ENCODE peak calls at places on chromosomes 7 and 10, in ten cellular contexts. Z is GM23338, G is left lung, M is GM13977, A is thoracic aorta, B is ovary, J is MCF 10A, X is lung, C is mucosa of descending colon, T is uterus. O is an unnamed sample.

GRCh38 chr10:132421377-132422168 is 24.6 kb downstream of the PWWP2B start:
- DNase-seq in G (peak), M (peak), T (peak), J (peak), X (peak), Z (no peak), C (peak), A (peak), B (peak), O (no peak)

GRCh38 chr10:26759008-26759407 is 61.5 kb downstream of the PDSS1 start:
- DNase-seq in C (no peak), G (no peak), M (no peak), X (no peak), Z (peak), T (no peak), A (no peak), J (no peak), B (no peak), O (no peak)

GRCh38 chr10:59465089-59465488 is 102.7 kb upstream of the FAM13C start:
- DNase-seq in X (no peak), Z (peak), G (no peak), B (no peak), A (no peak), J (peak), C (peak), M (no peak), T (no peak), O (no peak)

GRCh38 chr10:102245932-102246251 is 560 bp downstream of the GBF1 start:
- DNase-seq in M (no peak), G (no peak), J (no peak), Z (no peak), A (no peak), B (no peak), X (no peak), T (no peak), C (no peak), O (no peak)

GRCh38 chr7:94639384-94639783 is 16.5 kb downstream of the SGCE start:
- DNase-seq in G (no peak), C (no peak), A (no peak), Z (no peak), B (no peak), M (no peak), X (no peak), T (no peak), J (no peak), O (no peak)

GRCh38 chr10:113080061-113080460 is 130.0 kb downstream of the TCF7L2 start:
- DNase-seq in T (no peak), A (no peak), B (no peak), C (no peak), G (no peak), J (no peak), M (no peak), Z (no peak), X (no peak), O (no peak)

GRCh38 chr7:110676785-110677184 is 414.1 kb upstream of the LRRN3 start:
- DNase-seq in Z (no peak), M (no peak), J (no peak), X (no peak), C (no peak), A (no peak), G (no peak), B (no peak), T (no peak), O (no peak)

GRCh38 chr7:47771301-47771989 is 176.8 kb downstream of the PKD1L1 start:
- DNase-seq in X (no peak), B (no peak), G (no peak), M (no peak), T (no peak), A (peak), Z (no peak), J (peak), C (no peak), O (no peak)

GRCh38 chr10:73414230-73414981 is 548 bp upstream of the ANXA7 start:
- DNase-seq in G (no peak), B (no peak), M (no peak), Z (peak), T (no peak), J (peak), A (no peak), X (no peak), C (peak), O (no peak)

GRCh38 chr10:3255086-3255485 is 82.5 kb upstream of the PITRM1 start:
- DNase-seq in X (no peak), B (no peak), Z (no peak), T (no peak), G (no peak), A (no peak), C (peak), M (no peak), J (no peak), O (no peak)

GRCh38 chr7:156819733-156820295 is 73.2 kb downstream of the LMBR1 start:
- DNase-seq in J (no peak), A (no peak), G (no peak), M (no peak), Z (no peak), B (no peak), C (no peak), X (no peak), T (no peak), O (no peak)

GRCh38 chr10:48740023-48740707 is 55.5 kb downstream of the WDFY4 start:
- DNase-seq in M (no peak), A (no peak), B (no peak), C (no peak), X (no peak), G (no peak), T (no peak), J (no peak), Z (no peak), O (no peak)

GRCh38 chr10:63681965-63682704 is 160.9 kb downstream of the REEP3 start:
- DNase-seq in A (peak), Z (no peak), C (no peak), B (peak), X (no peak), G (no peak), T (peak), M (no peak), J (peak), O (no peak)

GRCh38 chr7:47361229-47361628 is 220.7 kb downstream of the TNS3 start:
- DNase-seq in Z (no peak), M (no peak), G (no peak), X (no peak), J (peak), A (no peak), B (no peak), T (no peak), C (no peak), O (no peak)

GRCh38 chr7:85021090-85021704 is 165.7 kb downstream of the SEMA3D start:
- DNase-seq in G (no peak), Z (peak), C (no peak), X (no peak), M (no peak), J (peak), A (no peak), B (no peak), T (no peak), O (no peak)

GRCh38 chr7:86937499-86937898 is 122.0 kb downstream of the ELAPOR2 start:
- DNase-seq in M (no peak), A (no peak), X (no peak), J (no peak), T (no peak), B (no peak), C (no peak), G (no peak), Z (no peak), O (no peak)

GRCh38 chr7:40482794-40483374 is 348.1 kb downstream of the SUGCT start:
- DNase-seq in Z (no peak), G (no peak), J (no peak), C (no peak), A (no peak), M (no peak), B (no peak), X (no peak), T (no peak), O (no peak)

GRCh38 chr7:71021049-71021448 is 110.9 kb upstream of the GALNT17 start:
- DNase-seq in G (no peak), X (no peak), J (no peak), M (no peak), T (no peak), C (no peak), B (no peak), Z (no peak), A (no peak), O (no peak)

GRCh38 chr10:131934769-131935168 is 34.0 kb downstream of the PPP2R2D start:
- DNase-seq in G (no peak), T (no peak), X (no peak), Z (no peak), B (no peak), C (no peak), J (no peak), M (no peak), A (no peak), O (no peak)

GRCh38 chr7:55048221-55048859 is 29.5 kb downstream of the EGFR start:
- DNase-seq in Z (no peak), M (no peak), B (no peak), G (no peak), A (no peak), C (peak), T (no peak), J (peak), X (no peak), O (no peak)

GRCh38 chr7:26958834-26959233 is 94.4 kb upstream of the SKAP2 start:
- DNase-seq in X (no peak), C (no peak), G (no peak), A (no peak), T (no peak), J (peak), B (no peak), M (no peak), Z (no peak), O (no peak)

GRCh38 chr10:58291538-58292174 is 22.7 kb downstream of the CISD1 start:
- DNase-seq in C (peak), Z (peak), B (no peak), T (no peak), M (peak), G (no peak), A (no peak), J (peak), X (no peak), O (no peak)

GRCh38 chr7:117871778-117872538 is 1.3 kb downstream of the CTTNBP2 start:
- DNase-seq in C (peak), Z (peak), J (no peak), M (peak), B (peak), X (no peak), G (no peak), T (peak), A (no peak), O (no peak)

GRCh38 chr7:2658941-2659340 is 27.2 kb downstream of the TTYH3 start:
- DNase-seq in G (no peak), B (no peak), J (no peak), T (no peak), X (no peak), C (no peak), M (no peak), Z (no peak), A (no peak), O (no peak)

GRCh38 chr10:784377-784758 is 94.9 kb upstream of the DIP2C start:
- DNase-seq in G (peak), A (no peak), T (no peak), C (no peak), J (no peak), B (no peak), M (peak), X (no peak), Z (peak), O (no peak)

GRCh38 chr10:31926765-31927596 is 1.6 kb downstream of the ARHGAP12 start:
- DNase-seq in Z (no peak), X (no peak), J (no peak), A (no peak), B (no peak), T (no peak), M (no peak), C (peak), G (no peak), O (no peak)

GRCh38 chr7:8192897-8193296 is 69.1 kb downstream of the ICA1 start:
- DNase-seq in T (no peak), J (no peak), Z (no peak), X (no peak), A (no peak), G (no peak), C (no peak), B (no peak), M (no peak), O (no peak)

GRCh38 chr7:8185907-8186306 is 76.1 kb downstream of the ICA1 start:
- DNase-seq in Z (no peak), G (no peak), B (no peak), J (no peak), T (no peak), M (no peak), X (no peak), C (no peak), A (no peak), O (no peak)

GRCh38 chr7:8189615-8190014 is 72.4 kb downstream of the ICA1 start:
- DNase-seq in G (no peak), B (no peak), C (no peak), A (no peak), M (no peak), X (no peak), J (no peak), T (no peak), Z (peak), O (no peak)

DNA sequence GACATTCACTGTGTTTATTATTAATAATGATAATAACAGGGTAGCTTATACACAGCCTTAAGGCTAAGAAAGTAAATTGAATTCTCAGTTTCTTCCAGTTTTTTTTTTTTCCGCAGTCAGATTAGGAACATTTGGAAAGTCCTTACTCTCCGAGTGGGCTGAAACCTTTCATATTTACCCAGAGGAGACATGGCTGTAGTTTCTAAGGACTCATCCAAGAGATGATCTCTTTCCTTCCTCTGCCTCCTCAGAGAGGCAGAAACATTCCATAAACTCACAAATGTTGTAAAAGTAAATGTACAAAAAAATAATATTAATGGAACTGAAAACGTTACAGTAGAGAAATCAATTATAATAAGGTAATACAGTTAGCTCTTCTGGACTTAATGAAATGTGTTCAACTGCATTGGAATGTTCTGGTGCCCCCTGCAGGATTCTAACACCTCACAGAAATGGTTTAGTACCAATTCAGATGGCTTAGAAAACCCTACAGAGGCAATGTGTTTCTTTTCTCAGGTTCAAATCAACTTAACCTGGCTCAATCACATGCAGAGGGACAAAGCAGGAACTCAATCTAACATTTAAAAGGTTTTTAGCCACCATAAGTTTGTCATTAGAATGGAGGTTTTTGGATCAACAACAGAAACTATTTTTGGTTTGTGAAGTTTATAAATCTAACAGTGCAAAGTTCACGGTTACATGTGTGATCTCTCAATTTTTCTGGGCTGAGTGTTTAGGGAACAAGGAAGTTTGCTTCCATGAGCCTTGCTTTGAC is 71.7 kb downstream of the ICA1 start:
- DNase-seq in C (peak), J (peak), M (peak), X (no peak), Z (peak), G (no peak), B (peak), T (no peak), A (no peak), O (no peak)
- TF ChIP-seq CTCF in C (no peak), J (peak), M (peak), X (peak), Z (peak), G (peak), B (peak), T (peak), A (peak), O (no peak)

DNA sequence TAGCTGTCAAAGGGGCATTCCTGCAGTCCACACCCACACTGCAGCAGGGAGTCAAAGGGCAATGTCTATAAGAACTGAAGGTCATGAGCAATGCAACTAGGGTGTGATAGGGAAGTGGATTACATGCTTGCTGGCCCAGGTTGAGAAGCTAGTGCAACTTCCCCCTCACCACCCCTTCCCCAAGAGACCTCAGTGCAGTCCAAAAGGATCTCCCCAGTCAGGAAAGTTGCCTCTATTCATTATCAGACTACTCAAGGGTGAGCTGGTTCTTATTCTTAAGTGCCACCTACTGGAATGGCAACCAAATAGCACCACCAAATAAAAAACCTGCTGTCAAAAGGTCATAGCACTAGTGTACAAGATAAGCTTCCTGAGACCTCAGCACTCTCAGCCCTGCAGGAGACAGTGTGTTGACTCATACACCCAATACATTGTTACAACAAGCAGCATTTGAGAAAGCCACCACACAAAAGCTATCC is 28.2 kb downstream of the MTERF1 start:
- DNase-seq in T (no peak), M (peak), J (peak), C (no peak), Z (peak), A (no peak), X (no peak), B (no peak), G (no peak), O (no peak)
- TF ChIP-seq CTCF in T (no peak), M (peak), J (peak), C (no peak), Z (peak), A (no peak), X (no peak), B (no peak), G (peak), O (no peak)

GRCh38 chr7:65731129-65731528 is 141.7 kb upstream of the VKORC1L1 start:
- DNase-seq in Z (no peak), C (no peak), B (no peak), M (no peak), A (no peak), T (no peak), G (no peak), X (no peak), J (no peak), O (no peak)

GRCh38 chr7:65731562-65732035 is 141.3 kb upstream of the VKORC1L1 start:
- DNase-seq in Z (peak), A (no peak), C (peak), X (peak), M (no peak), T (no peak), J (no peak), B (no peak), G (peak), O (no peak)
- TF ChIP-seq CTCF in Z (peak), A (no peak), C (no peak), X (no peak), M (no peak), T (no peak), J (no peak), B (no peak), G (peak), O (no peak)

DNA sequence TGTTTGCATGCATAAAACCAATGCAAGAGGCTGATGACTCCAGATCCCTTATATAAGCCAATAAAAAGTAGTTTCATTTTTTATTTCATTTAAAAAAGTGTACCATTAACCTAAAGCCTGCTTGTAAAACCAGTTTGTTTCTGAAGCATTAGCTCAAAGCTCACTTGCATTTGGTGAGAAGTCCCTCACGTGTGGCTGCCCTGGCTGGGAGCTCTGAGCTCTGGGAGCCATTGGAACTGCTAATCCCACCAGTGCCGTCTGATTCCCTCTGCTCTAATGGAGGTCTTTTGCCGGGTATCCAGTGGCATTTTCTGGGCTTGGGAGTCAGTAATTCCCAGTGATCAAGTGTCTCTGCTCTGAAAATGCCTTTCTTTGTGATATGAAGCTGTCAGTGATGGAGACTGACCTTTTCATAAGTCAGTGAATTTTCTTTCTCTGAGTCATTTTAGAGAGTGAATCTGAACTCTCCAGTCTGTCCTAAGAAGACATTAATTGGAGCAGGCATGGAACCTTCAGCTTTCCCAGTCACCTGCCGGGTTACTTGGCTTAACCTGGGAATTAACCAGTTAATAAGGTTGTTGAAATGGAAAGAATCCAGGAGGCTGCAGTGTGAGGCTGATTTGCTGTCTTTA is 36.9 kb upstream of the FAM20C start:
- DNase-seq in X (no peak), Z (no peak), G (no peak), M (no peak), T (no peak), C (peak), J (no peak), A (no peak), B (no peak), O (no peak)
- TF ChIP-seq CTCF in X (no peak), Z (no peak), G (no peak), M (no peak), T (no peak), C (no peak), J (no peak), A (no peak), B (no peak), O (no peak)

GRCh38 chr10:5199398-5199797 is 2.8 kb downstream of the AKR1C4 start:
- DNase-seq in J (no peak), A (no peak), M (no peak), C (peak), B (no peak), G (no peak), Z (peak), X (no peak), T (no peak), O (no peak)
- TF ChIP-seq CTCF in J (no peak), A (no peak), M (no peak), C (no peak), B (no peak), G (no peak), Z (peak), X (no peak), T (no peak), O (no peak)

DNA sequence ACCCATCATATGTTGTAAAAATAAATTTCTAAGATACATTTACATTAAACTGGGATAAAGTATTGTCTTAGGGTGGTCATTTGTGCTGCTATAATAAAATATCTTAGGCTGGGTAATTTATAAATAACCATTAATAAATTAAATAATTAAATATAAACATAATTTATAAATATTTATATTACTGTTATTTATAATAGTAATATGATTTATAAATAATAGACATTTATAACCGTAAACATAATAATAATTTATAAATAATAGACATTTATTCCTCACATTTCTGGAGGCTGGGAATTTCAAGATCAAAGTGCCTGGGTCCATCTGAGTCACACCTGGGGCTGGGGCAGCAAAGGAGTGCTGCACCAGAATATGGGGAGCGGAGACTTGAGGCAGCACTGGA is 31.1 kb downstream of the ZWINT start:
- DNase-seq in A (no peak), T (no peak), B (no peak), Z (no peak), G (no peak), J (no peak), M (no peak), X (no peak), C (no peak), O (no peak)
- TF ChIP-seq CTCF in A (no peak), T (no peak), B (no peak), Z (no peak), G (no peak), J (no peak), M (no peak), X (no peak), C (no peak), O (no peak)

GRCh38 chr10:80596391-80597257 is 58.9 kb downstream of the SH2D4B start:
- DNase-seq in J (peak), C (peak), A (no peak), B (no peak), X (no peak), M (no peak), T (no peak), Z (peak), G (no peak), O (no peak)
- TF ChIP-seq CTCF in J (peak), C (peak), A (peak), B (no peak), X (peak), M (peak), T (peak), Z (peak), G (peak), O (no peak)

GRCh38 chr7:129147723-129148122 is 3.2 kb downstream of the TSPAN33 start:
- DNase-seq in B (no peak), J (no peak), C (no peak), G (no peak), T (no peak), A (no peak), Z (no peak), X (no peak), M (no peak), O (no peak)

GRCh38 chr7:129143724-129144094 is 798 bp upstream of the TSPAN33 start:
- DNase-seq in A (no peak), T (no peak), G (no peak), C (no peak), Z (no peak), X (no peak), M (no peak), J (no peak), B (no peak), O (no peak)

GRCh38 chr7:129144095-129144833 is at the start of gene TSPAN33:
- DNase-seq in M (peak), J (peak), A (no peak), X (peak), T (peak), G (peak), Z (peak), C (peak), B (peak), O (peak)

GRCh38 chr7:129146237-129146979 is 1.9 kb downstream of the TSPAN33 start:
- DNase-seq in Z (no peak), J (no peak), T (no peak), A (no peak), C (peak), G (no peak), B (no peak), X (no peak), M (peak), O (peak)

GRCh38 chr7:129144834-129145668 is 544 bp downstream of the TSPAN33 start:
- DNase-seq in C (peak), J (no peak), G (peak), X (no peak), T (no peak), M (no peak), Z (peak), A (no peak), B (no peak), O (peak)
- TF ChIP-seq CTCF in C (no peak), J (peak), G (no peak), X (no peak), T (no peak), M (peak), Z (peak), A (no peak), B (no peak), O (no peak)

O was measured in activated B cell treated with CpG ODN at 0.5 μM for 24 hours.